ENCODE peak calls at places on chromosomes 3 and 15, in six cellular contexts. V, P, S, K, F and M are unnamed samples.

GRCh38 chr15:67096536-67097294 is 31.3 kb downstream of the SMAD3 start:
- DNase-seq in P (peak), K (no peak), F (no peak), S (no peak), V (no peak), M (peak)

GRCh38 chr3:98593046-98593936 is at the start of gene CPOX:
- DNase-seq in P (peak), F (peak), V (peak), K (peak), S (peak), M (peak)

GRCh38 chr15:101242999-101243336 is 8.9 kb downstream of the CHSY1 start:
- DNase-seq in K (no peak), S (no peak), F (no peak), V (no peak), P (no peak), M (no peak)

GRCh38 chr3:87287025-87287424 is 10.6 kb upstream of the POU1F1 start:
- DNase-seq in K (no peak), S (no peak), F (no peak), V (no peak), P (peak), M (peak)

GRCh38 chr15:62584301-62585235 is 419.5 kb upstream of the C2CD4B start:
- DNase-seq in K (no peak), V (no peak), S (no peak), F (no peak), P (no peak), M (no peak)

GRCh38 chr3:172646439-172647015 is 64.3 kb downstream of the NCEH1 start:
- DNase-seq in V (no peak), P (peak), F (no peak), S (no peak), K (no peak), M (no peak)

GRCh38 chr3:182364723-182365650 is 428.3 kb upstream of the ATP11B start:
- DNase-seq in P (no peak), V (no peak), F (no peak), K (no peak), S (no peak), M (peak)

GRCh38 chr3:134772591-134772990 is 22.5 kb upstream of the EPHB1 start:
- DNase-seq in V (no peak), F (no peak), S (peak), P (no peak), K (no peak), M (no peak)

GRCh38 chr15:89502867-89503595 is 6.6 kb upstream of the RHCG start:
- DNase-seq in S (no peak), V (no peak), P (no peak), F (peak), K (peak), M (no peak)

GRCh38 chr15:34128898-34129297 is 27.0 kb downstream of the PGBD4 start:
- DNase-seq in V (no peak), P (no peak), K (no peak), S (no peak), F (no peak), M (no peak)

GRCh38 chr15:67170143-67170885 is 84.1 kb downstream of the AAGAB start:
- DNase-seq in P (no peak), F (no peak), V (no peak), S (no peak), K (no peak), M (no peak)

GRCh38 chr3:170565495-170565894 is 20.4 kb downstream of the SLC7A14 start:
- DNase-seq in F (no peak), K (no peak), V (no peak), P (no peak), S (no peak), M (peak)

GRCh38 chr15:79479616-79480015 is 47.5 kb downstream of the MINAR1 start:
- DNase-seq in P (no peak), S (no peak), K (no peak), V (no peak), F (no peak), M (no peak)

GRCh38 chr15:77144028-77144427 is 73.1 kb upstream of the TSPAN3 start:
- DNase-seq in S (no peak), V (no peak), K (no peak), F (no peak), P (peak), M (peak)

GRCh38 chr3:150436161-150436560 is 28.1 kb downstream of the TSC22D2 start:
- DNase-seq in F (no peak), P (no peak), V (peak), S (no peak), K (no peak), M (no peak)

GRCh38 chr3:120435621-120436020 is 15.2 kb downstream of the FSTL1 start:
- DNase-seq in V (no peak), F (no peak), K (no peak), S (no peak), P (peak), M (peak)

GRCh38 chr3:61172684-61173083 is 78.6 kb downstream of the FHIT start:
- DNase-seq in S (peak), F (peak), P (no peak), V (peak), K (no peak), M (no peak)

GRCh38 chr15:27235161-27235560 is 264.2 kb downstream of the GABRG3 start:
- DNase-seq in F (no peak), K (no peak), S (no peak), V (no peak), P (no peak), M (no peak)

GRCh38 chr3:97927699-97928098 is 44.5 kb downstream of the RIOX2 start:
- DNase-seq in P (peak), V (no peak), K (no peak), F (no peak), S (no peak), M (peak)

GRCh38 chr15:92159481-92159880 is 234.2 kb upstream of the ST8SIA2 start:
- DNase-seq in K (no peak), P (no peak), V (no peak), F (peak), S (no peak), M (no peak)

GRCh38 chr15:86526938-86527735 is 447.5 kb downstream of the AGBL1 start:
- DNase-seq in P (no peak), V (no peak), F (no peak), S (no peak), K (no peak), M (no peak)

GRCh38 chr3:103889675-103890074 is 1454.9 kb downstream of the ZPLD1 start:
- DNase-seq in P (no peak), V (no peak), F (no peak), K (no peak), S (no peak), M (no peak)
- H2AFZ ChIP-seq in P (no peak), V (no peak), F (no peak), K (no peak), S (no peak), M (no peak)

DNA sequence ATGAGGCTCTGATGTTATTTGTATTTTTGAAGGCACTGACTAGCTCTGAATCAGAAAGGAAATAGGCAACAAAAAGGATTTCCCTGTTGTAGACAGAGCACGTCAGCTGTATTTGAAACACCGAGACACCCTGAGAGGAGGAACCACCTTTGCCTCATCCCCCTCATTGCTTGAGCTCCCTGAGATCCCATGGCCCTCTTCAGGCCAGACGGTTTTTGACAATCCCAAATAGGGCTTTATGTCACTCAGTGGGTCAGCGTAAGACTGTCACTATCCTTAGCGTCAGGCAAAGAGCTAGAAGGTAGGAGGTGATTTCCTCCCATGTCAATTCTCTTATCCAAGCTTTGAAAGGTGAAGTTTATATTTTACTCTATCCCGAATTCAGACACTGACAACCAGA is 254.3 kb downstream of the ZNF621 start:
- DNase-seq in F (peak), K (no peak), S (no peak), V (no peak), P (no peak), M (no peak)
- H3K14ac ChIP-seq in F (no peak), K (no peak), S (no peak), V (no peak), P (no peak), M (no peak)

GRCh38 chr3:11118181-11118682 is 36.1 kb upstream of the HRH1 start:
- DNase-seq in V (no peak), F (no peak), S (no peak), P (peak), K (no peak), M (no peak)
- H2AFZ ChIP-seq in V (no peak), F (no peak), S (no peak), P (peak), K (no peak), M (no peak)

GRCh38 chr3:161233557-161233956 is 12.4 kb downstream of the NMD3 start:
- DNase-seq in K (no peak), P (peak), F (no peak), S (no peak), V (no peak), M (no peak)
- H3K14ac ChIP-seq in K (no peak), P (no peak), F (no peak), S (no peak), V (no peak), M (no peak)

GRCh38 chr15:73700041-73700842 is 16.1 kb downstream of the CD276 start:
- DNase-seq in P (peak), K (peak), V (peak), F (peak), S (peak), M (peak)
- H2AFZ ChIP-seq in P (no peak), K (no peak), V (no peak), F (no peak), S (no peak), M (no peak)

GRCh38 chr3:10531031-10531430 is 25.6 kb upstream of the ATP2B2 start:
- DNase-seq in P (no peak), K (no peak), F (no peak), V (no peak), S (peak), M (no peak)
- H3K14ac ChIP-seq in P (no peak), K (no peak), F (no peak), V (no peak), S (no peak), M (no peak)

DNA sequence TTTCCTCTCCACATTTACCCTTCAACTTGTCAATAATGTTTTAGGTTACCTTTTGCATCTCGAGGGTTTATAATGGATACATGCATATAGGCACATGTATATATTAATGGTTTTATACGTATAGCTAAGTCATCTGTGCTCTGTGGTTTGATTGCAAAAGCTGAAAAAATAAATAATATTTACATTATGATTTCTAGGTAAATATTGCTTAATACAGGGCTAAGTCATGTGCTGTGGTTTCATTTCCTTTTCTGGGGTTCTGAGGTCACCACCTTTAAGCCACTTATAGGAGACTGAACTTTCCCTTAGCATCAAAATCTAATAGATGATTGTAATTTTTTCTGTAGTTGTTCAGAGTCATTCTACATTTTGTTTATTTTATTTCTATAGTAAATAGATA is 33.1 kb downstream of the LPP start:
- DNase-seq in P (no peak), S (no peak), V (no peak), F (no peak), K (no peak), M (no peak)
- H2AFZ ChIP-seq in P (no peak), S (no peak), V (no peak), F (no peak), K (no peak), M (no peak)

GRCh38 chr15:42749266-42749665 is 12.3 kb upstream of the CDAN1 start:
- DNase-seq in P (no peak), S (no peak), V (no peak), K (no peak), F (no peak), M (no peak)
- H3K14ac ChIP-seq in P (no peak), S (no peak), V (no peak), K (no peak), F (no peak), M (no peak)

DNA sequence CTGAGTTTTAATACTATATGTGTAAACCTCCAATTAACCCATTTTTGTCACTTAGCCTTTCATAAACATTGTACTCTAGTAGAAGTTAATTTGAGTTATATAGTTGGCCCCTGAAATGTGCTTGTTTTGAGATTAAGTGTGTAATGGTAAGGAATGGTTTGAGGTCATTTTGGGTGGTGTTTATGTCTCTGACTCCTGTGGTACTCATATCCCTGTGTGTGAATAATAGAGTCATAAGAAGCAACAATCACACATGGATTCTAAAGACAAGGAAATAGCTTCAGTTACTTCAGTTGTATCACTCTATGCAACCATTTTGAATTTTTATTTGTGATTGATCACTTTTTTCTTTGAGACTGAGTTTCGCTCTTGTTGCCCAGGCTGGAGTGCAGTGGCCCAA is 408.5 kb downstream of the MFSD1 start:
- DNase-seq in K (no peak), F (no peak), P (no peak), V (no peak), S (no peak), M (no peak)
- H2AFZ ChIP-seq in K (no peak), F (no peak), P (no peak), V (no peak), S (no peak), M (no peak)